ENCODE peak calls at places on chromosomes 2 and 18, in four cellular contexts. L is M059J, G is cardiac fibroblast, Y is caudate nucleus. B is an unnamed sample.

GRCh38 chr2:40113272-40113671 is 334.2 kb upstream of the THUMPD2 start:
- DNase-seq in G (no peak), Y (no peak), L (peak; percentile 54), B (no peak)

GRCh38 chr2:9327873-9328352 is 95.4 kb downstream of the ITGB1BP1 start:
- DNase-seq in L (no peak), G (peak; percentile 46), Y (no peak), B (no peak)

GRCh38 chr2:119823734-119824334 is 64.1 kb downstream of the PTPN4 start:
- DNase-seq in Y (no peak), L (peak; percentile 35), G (peak; percentile 71), B (no peak)

GRCh38 chr2:102122115-102122514 is 20.4 kb upstream of the IL1R1 start:
- DNase-seq in Y (no peak), G (peak; percentile 98), L (peak; percentile 92), B (no peak)

GRCh38 chr2:88656690-88657089 is 29.4 kb upstream of the EIF2AK3 start:
- DNase-seq in Y (no peak), G (peak; percentile 61), L (peak; percentile 78), B (no peak)

GRCh38 chr2:45554073-45554742 is 56.9 kb downstream of the SRBD1 start:
- DNase-seq in G (peak; percentile 63), Y (no peak), L (peak; percentile 65), B (no peak)

GRCh38 chr2:204923957-204924356 is 378.7 kb downstream of the PARD3B start:
- DNase-seq in L (no peak), G (no peak), Y (no peak), B (no peak)

GRCh38 chr2:130872276-130873125 is 35.8 kb downstream of the ARHGEF4 start:
- DNase-seq in Y (no peak), G (no peak), L (no peak), B (no peak)

GRCh38 chr2:120525056-120526046 is 179.4 kb downstream of the INHBB start:
- DNase-seq in Y (no peak), G (no peak), L (peak; percentile 17), B (no peak)

GRCh38 chr2:148730085-148730484 is 85.5 kb downstream of the EPC2 start:
- DNase-seq in G (peak; percentile 20), Y (no peak), L (no peak), B (no peak)

GRCh38 chr2:136384541-136385303 is 266.8 kb upstream of the CXCR4 start:
- DNase-seq in Y (peak; percentile 19), L (peak; percentile 35), G (peak; percentile 35), B (peak; percentile 32)

GRCh38 chr2:133431289-133431688 is 137.0 kb downstream of the NCKAP5 start:
- DNase-seq in L (peak; percentile 90), Y (no peak), G (peak; percentile 30), B (no peak)

GRCh38 chr2:237752761-237753165 is 45.8 kb upstream of the RBM44 start:
- DNase-seq in L (no peak), G (no peak), Y (no peak), B (no peak)

GRCh38 chr2:163887182-163887581 is 151.4 kb upstream of the FIGN start:
- DNase-seq in L (no peak), G (no peak), Y (no peak), B (no peak)

GRCh38 chr2:240965905-240966456 is 32.4 kb upstream of the SNED1 start:
- DNase-seq in L (no peak), G (no peak), Y (no peak), B (no peak)

GRCh38 chr18:22556271-22556990 is 138.7 kb upstream of the CTAGE1 start:
- DNase-seq in G (no peak), Y (no peak), L (peak; percentile 93), B (no peak)

GRCh38 chr18:7720395-7720794 is 153.3 kb downstream of the PTPRM start:
- DNase-seq in Y (no peak), L (no peak), G (no peak), B (no peak)

GRCh38 chr2:229206548-229206947 is 64.5 kb downstream of the PID1 start:
- DNase-seq in Y (no peak), L (no peak), G (no peak), B (no peak)

GRCh38 chr2:119179951-119180350 is 21.4 kb upstream of the C1QL2 start:
- DNase-seq in Y (no peak), L (peak; percentile 30), G (no peak), B (no peak)

B was measured in frontal cortex.